ENCODE peak calls at places on chromosomes 5 and 9, in five cellular contexts. One of them, this sample, is unnamed.

GRCh38 chr5:5572010-5572982 is 149.8 kb downstream of the ICE1 start:
- DNase-seq in RPMI7951: peak; percentile 4
- DNase-seq in GM23338: peak; percentile 15
- DNase-seq in posterior cingulate gyrus: peak; percentile 63
- DNase-seq in GM18507: no peak
- DNase-seq in this sample: no peak

GRCh38 chr5:29697786-29698414 is 1495.6 kb upstream of the CDH6 start:
- DNase-seq in RPMI7951: peak; percentile 0
- DNase-seq in GM23338: peak; percentile 63
- DNase-seq in posterior cingulate gyrus: no peak
- DNase-seq in GM18507: no peak
- DNase-seq in this sample: no peak

GRCh38 chr5:133796186-133796585 is 172.2 kb downstream of the C5orf15 start:
- DNase-seq in RPMI7951: no peak
- DNase-seq in GM23338: no peak
- DNase-seq in posterior cingulate gyrus: no peak
- DNase-seq in GM18507: no peak
- DNase-seq in this sample: no peak

GRCh38 chr9:7432989-7433388 is 366.6 kb downstream of the DMAC1 start:
- DNase-seq in RPMI7951: no peak
- DNase-seq in GM23338: no peak
- DNase-seq in posterior cingulate gyrus: no peak
- DNase-seq in GM18507: no peak
- DNase-seq in this sample: no peak

GRCh38 chr9:98081477-98082219 is 25.1 kb downstream of the NANS start:
- DNase-seq in RPMI7951: no peak
- DNase-seq in GM23338: no peak
- DNase-seq in posterior cingulate gyrus: no peak
- DNase-seq in GM18507: no peak
- DNase-seq in this sample: no peak

GRCh38 chr9:93949073-93949693 is 6.0 kb downstream of the BARX1 start:
- DNase-seq in RPMI7951: no peak
- DNase-seq in GM23338: peak; percentile 64
- DNase-seq in posterior cingulate gyrus: no peak
- DNase-seq in GM18507: no peak
- DNase-seq in this sample: no peak

GRCh38 chr5:171562822-171563221 is 143.4 kb downstream of the FGF18 start:
- DNase-seq in RPMI7951: peak; percentile 48
- DNase-seq in GM23338: no peak
- DNase-seq in posterior cingulate gyrus: no peak
- DNase-seq in GM18507: no peak
- DNase-seq in this sample: no peak

GRCh38 chr9:120714846-120715231 is 569 bp upstream of the MEGF9 start:
- DNase-seq in RPMI7951: no peak
- DNase-seq in GM23338: no peak
- DNase-seq in posterior cingulate gyrus: no peak
- DNase-seq in GM18507: no peak
- DNase-seq in this sample: peak; percentile 55

GRCh38 chr5:41925555-41925946 is 470 bp downstream of the FBXO4 start:
- DNase-seq in RPMI7951: peak; percentile 50
- DNase-seq in GM23338: no peak
- DNase-seq in posterior cingulate gyrus: no peak
- DNase-seq in GM18507: no peak
- DNase-seq in this sample: no peak

GRCh38 chr9:120365386-120365785 is 214.6 kb downstream of the CDK5RAP2 start:
- DNase-seq in RPMI7951: no peak
- DNase-seq in GM23338: no peak
- DNase-seq in posterior cingulate gyrus: no peak
- DNase-seq in GM18507: no peak
- DNase-seq in this sample: no peak

GRCh38 chr9:95822583-95823431 is 52.7 kb upstream of the ERCC6L2 start:
- DNase-seq in RPMI7951: peak; percentile 93
- DNase-seq in GM23338: no peak
- DNase-seq in posterior cingulate gyrus: no peak
- DNase-seq in GM18507: peak; percentile 64
- DNase-seq in this sample: no peak

GRCh38 chr5:96963267-96963666 is 27.4 kb downstream of the LNPEP start:
- DNase-seq in RPMI7951: peak; percentile 81
- DNase-seq in GM23338: no peak
- DNase-seq in posterior cingulate gyrus: no peak
- DNase-seq in GM18507: no peak
- DNase-seq in this sample: no peak

GRCh38 chr5:114174837-114175236 is 187.0 kb upstream of the KCNN2 start:
- DNase-seq in RPMI7951: no peak
- DNase-seq in GM23338: no peak
- DNase-seq in posterior cingulate gyrus: no peak
- DNase-seq in GM18507: no peak
- DNase-seq in this sample: no peak